ENCODE peak calls at places on chromosomes 6 and 20, in five cellular contexts. G is PC-3, P is chondrocyte, H is fibroblast of pulmonary artery, K is RKO. V is an unnamed sample.

GRCh38 chr6:12014027-12014872 is 2.1 kb downstream of the HIVEP1 start:
- DNase-seq in G (peak; percentile 86), H (peak; percentile 76), P (no peak), K (no peak), V (peak; percentile 90)

GRCh38 chr6:79377830-79378460 is 143.5 kb upstream of the HMGN3 start:
- DNase-seq in K (no peak), P (no peak), H (peak; percentile 44), G (peak; percentile 46), V (peak; percentile 43)

GRCh38 chr6:154347981-154348380 is 8.6 kb downstream of the IPCEF1 start:
- DNase-seq in P (no peak), K (no peak), G (no peak), H (no peak), V (no peak)

GRCh38 chr6:57254055-57254717 is 32.1 kb upstream of the RAB23 start:
- DNase-seq in H (no peak), G (no peak), P (no peak), K (no peak), V (no peak)

GRCh38 chr20:2301164-2301622 is 5.4 kb downstream of the TGM3 start:
- DNase-seq in H (peak; percentile 29), K (no peak), G (no peak), P (no peak), V (no peak)

GRCh38 chr6:105990151-105990550 is 96.0 kb upstream of the PRDM1 start:
- DNase-seq in G (peak; percentile 39), H (no peak), P (no peak), K (no peak), V (no peak)

GRCh38 chr6:106849676-106850332 is 124.7 kb downstream of the CD24 start:
- DNase-seq in P (no peak), K (no peak), G (no peak), H (no peak), V (no peak)

GRCh38 chr20:16691381-16691780 is 38.4 kb upstream of the SNRPB2 start:
- DNase-seq in H (no peak), P (no peak), K (no peak), G (no peak), V (no peak)

GRCh38 chr20:63080411-63080810 is 73.6 kb upstream of the BHLHE23 start:
- DNase-seq in K (no peak), P (peak; percentile 67), H (no peak), G (no peak), V (no peak)

GRCh38 chr6:121442591-121442990 is 7.1 kb downstream of the GJA1 start:
- DNase-seq in K (no peak), P (no peak), H (peak; percentile 33), G (no peak), V (no peak)

GRCh38 chr6:38404900-38405556 is 234.7 kb downstream of the BTBD9 start:
- DNase-seq in H (peak; percentile 50), P (no peak), K (no peak), G (peak; percentile 94), V (no peak)

GRCh38 chr6:6962699-6963098 is 145.1 kb upstream of the RREB1 start:
- DNase-seq in K (no peak), G (no peak), P (no peak), H (no peak), V (no peak)